ENCODE peak calls at places on chromosomes 4 and X, in eight cellular contexts. One of them, this sample, is unnamed. For H3K4me1, the result is how much of the 10 kb centered on the place peaks cover.

GRCh38 chrX:20240201-20240600 is 26.5 kb downstream of the RPS6KA3 start:
- DNase-seq in heart right ventricle: no peak
- DNase-seq in cardiac muscle cell: peak
- DNase-seq in ovary: no peak
- DNase-seq in spleen: no peak
- DNase-seq in right atrium auricular region: no peak
- DNase-seq in IMR-90: no peak
- DNase-seq in DND-41: no peak
- DNase-seq in this sample: no peak

GRCh38 chr4:4780634-4781287 is 78.7 kb upstream of the MSX1 start:
- DNase-seq in spleen: no peak
- DNase-seq in IMR-90: peak
- DNase-seq in right atrium auricular region: no peak
- DNase-seq in cardiac muscle cell: peak
- DNase-seq in DND-41: no peak
- DNase-seq in ovary: no peak
- DNase-seq in heart right ventricle: no peak
- DNase-seq in this sample: no peak

GRCh38 chr4:100391913-100392312 is 125.9 kb downstream of the EMCN start:
- DNase-seq in DND-41: no peak
- DNase-seq in ovary: no peak
- DNase-seq in IMR-90: peak
- DNase-seq in cardiac muscle cell: peak
- DNase-seq in heart right ventricle: no peak
- DNase-seq in right atrium auricular region: no peak
- DNase-seq in spleen: no peak
- DNase-seq in this sample: no peak

GRCh38 chr4:22014222-22014741 is 65.7 kb upstream of the KCNIP4 start:
- DNase-seq in IMR-90: no peak
- DNase-seq in cardiac muscle cell: peak
- DNase-seq in right atrium auricular region: no peak
- DNase-seq in spleen: no peak
- DNase-seq in ovary: no peak
- DNase-seq in DND-41: no peak
- DNase-seq in heart right ventricle: no peak
- DNase-seq in this sample: no peak

GRCh38 chrX:18855919-18856644 is 127.8 kb downstream of the PHKA2 start:
- DNase-seq in DND-41: peak
- DNase-seq in IMR-90: no peak
- DNase-seq in spleen: no peak
- DNase-seq in heart right ventricle: no peak
- DNase-seq in cardiac muscle cell: peak
- DNase-seq in right atrium auricular region: no peak
- DNase-seq in ovary: no peak
- DNase-seq in this sample: no peak

GRCh38 chrX:47690175-47690574 is 31.2 kb upstream of the UXT start:
- DNase-seq in IMR-90: no peak
- DNase-seq in ovary: no peak
- DNase-seq in right atrium auricular region: no peak
- DNase-seq in cardiac muscle cell: peak
- DNase-seq in spleen: peak
- DNase-seq in heart right ventricle: no peak
- DNase-seq in DND-41: no peak
- DNase-seq in this sample: no peak

GRCh38 chrX:154714925-154715324 is 36.0 kb downstream of the GAB3 start:
- DNase-seq in right atrium auricular region: no peak
- DNase-seq in heart right ventricle: peak
- DNase-seq in spleen: no peak
- DNase-seq in IMR-90: peak
- DNase-seq in ovary: no peak
- DNase-seq in DND-41: peak
- DNase-seq in cardiac muscle cell: peak
- DNase-seq in this sample: peak

GRCh38 chr4:48268956-48269860 is at the start of gene TEC:
- DNase-seq in heart right ventricle: peak
- DNase-seq in right atrium auricular region: peak
- DNase-seq in cardiac muscle cell: no peak
- DNase-seq in ovary: peak
- DNase-seq in spleen: no peak
- DNase-seq in IMR-90: no peak
- DNase-seq in DND-41: no peak
- DNase-seq in this sample: peak

GRCh38 chrX:19739683-19740082 is 147.7 kb downstream of the SH3KBP1 start:
- DNase-seq in ovary: no peak
- DNase-seq in IMR-90: peak
- DNase-seq in DND-41: peak
- DNase-seq in cardiac muscle cell: peak
- DNase-seq in heart right ventricle: peak
- DNase-seq in spleen: peak
- DNase-seq in right atrium auricular region: peak
- DNase-seq in this sample: peak

GRCh38 chr4:88320780-88321373 is 36.5 kb upstream of the PPM1K start:
- DNase-seq in right atrium auricular region: no peak
- DNase-seq in IMR-90: no peak
- DNase-seq in DND-41: peak
- DNase-seq in spleen: peak
- DNase-seq in cardiac muscle cell: peak
- DNase-seq in heart right ventricle: no peak
- DNase-seq in ovary: no peak
- DNase-seq in this sample: no peak

GRCh38 chr4:151953286-151953685 is 192.5 kb upstream of the GATB start:
- DNase-seq in right atrium auricular region: no peak
- DNase-seq in cardiac muscle cell: no peak
- DNase-seq in IMR-90: peak
- DNase-seq in DND-41: no peak
- DNase-seq in heart right ventricle: no peak
- DNase-seq in ovary: no peak
- DNase-seq in spleen: no peak
- DNase-seq in this sample: no peak

GRCh38 chr4:91958651-91959050 is 345.1 kb upstream of the GRID2 start:
- DNase-seq in spleen: no peak
- DNase-seq in heart right ventricle: no peak
- DNase-seq in right atrium auricular region: no peak
- DNase-seq in DND-41: no peak
- DNase-seq in IMR-90: peak
- DNase-seq in ovary: no peak
- DNase-seq in cardiac muscle cell: peak
- DNase-seq in this sample: no peak

GRCh38 chr4:7652906-7653305 is 218.2 kb upstream of the PSAPL1 start:
- DNase-seq in ovary: peak
- DNase-seq in heart right ventricle: no peak
- DNase-seq in spleen: peak
- DNase-seq in IMR-90: no peak
- DNase-seq in right atrium auricular region: no peak
- DNase-seq in cardiac muscle cell: no peak
- DNase-seq in DND-41: no peak
- DNase-seq in this sample: no peak

GRCh38 chr4:176769519-176769918 is 23.2 kb downstream of the VEGFC start:
- DNase-seq in IMR-90: peak
- DNase-seq in heart right ventricle: no peak
- DNase-seq in ovary: no peak
- DNase-seq in cardiac muscle cell: peak
- DNase-seq in DND-41: no peak
- DNase-seq in right atrium auricular region: no peak
- DNase-seq in spleen: no peak
- DNase-seq in this sample: no peak

GRCh38 chrX:153938226-153938786 is 3.5 kb upstream of the NAA10 start:
- DNase-seq in IMR-90: peak
- DNase-seq in ovary: no peak
- DNase-seq in right atrium auricular region: no peak
- DNase-seq in spleen: no peak
- DNase-seq in DND-41: no peak
- DNase-seq in heart right ventricle: no peak
- DNase-seq in cardiac muscle cell: no peak
- DNase-seq in this sample: no peak

GRCh38 chr4:163878336-163879121 is 384.0 kb downstream of the TMA16 start:
- DNase-seq in right atrium auricular region: no peak
- DNase-seq in ovary: no peak
- DNase-seq in IMR-90: no peak
- DNase-seq in cardiac muscle cell: no peak
- DNase-seq in DND-41: no peak
- DNase-seq in heart right ventricle: no peak
- DNase-seq in spleen: no peak
- DNase-seq in this sample: no peak

GRCh38 chr4:79227896-79228295 is 98.0 kb downstream of the NAA11 start:
- DNase-seq in right atrium auricular region: no peak
- DNase-seq in DND-41: no peak
- DNase-seq in spleen: no peak
- DNase-seq in heart right ventricle: no peak
- DNase-seq in ovary: peak
- DNase-seq in IMR-90: no peak
- DNase-seq in cardiac muscle cell: peak
- DNase-seq in this sample: peak

GRCh38 chr4:100742045-100742444 is 224.2 kb upstream of the EMCN start:
- DNase-seq in spleen: no peak
- DNase-seq in cardiac muscle cell: peak
- DNase-seq in DND-41: no peak
- DNase-seq in IMR-90: peak
- DNase-seq in right atrium auricular region: no peak
- DNase-seq in heart right ventricle: peak
- DNase-seq in ovary: no peak
- DNase-seq in this sample: no peak

GRCh38 chr4:132169660-132170059 is 979.4 kb upstream of the PCDH10 start:
- DNase-seq in cardiac muscle cell: no peak
- DNase-seq in IMR-90: no peak
- DNase-seq in DND-41: no peak
- DNase-seq in spleen: no peak
- DNase-seq in ovary: no peak
- DNase-seq in right atrium auricular region: no peak
- DNase-seq in heart right ventricle: no peak
- DNase-seq in this sample: no peak

DNA sequence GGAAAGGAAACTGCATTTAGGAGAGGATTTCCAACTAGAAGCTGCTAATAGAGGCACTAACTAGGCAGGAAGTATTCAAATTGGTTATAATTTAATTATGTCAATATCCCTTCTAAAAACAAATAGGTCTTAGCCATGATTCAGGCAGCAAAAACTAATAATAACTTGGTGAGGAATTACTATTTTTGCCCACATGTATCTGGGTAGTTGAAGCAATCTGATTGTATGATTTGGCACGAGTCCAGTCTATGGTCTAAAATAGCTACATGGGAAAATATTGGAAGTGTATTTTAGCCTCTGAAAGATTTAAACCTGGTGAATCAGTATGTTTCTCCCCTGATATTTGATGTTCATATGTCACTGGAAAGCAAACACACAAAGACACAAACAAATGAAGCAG is 62.2 kb downstream of the MFAP3L start:
- DNase-seq in ovary: no peak
- DNase-seq in spleen: no peak
- DNase-seq in IMR-90: no peak
- DNase-seq in heart right ventricle: no peak
- DNase-seq in cardiac muscle cell: no peak
- DNase-seq in right atrium auricular region: no peak
- DNase-seq in DND-41: no peak
- DNase-seq in this sample: no peak
- H3K4me3 ChIP-seq in ovary: no peak
- H3K4me3 ChIP-seq in spleen: no peak
- H3K4me3 ChIP-seq in IMR-90: no peak
- H3K4me3 ChIP-seq in heart right ventricle: no peak
- H3K4me3 ChIP-seq in cardiac muscle cell: no peak
- H3K4me3 ChIP-seq in right atrium auricular region: no peak
- H3K4me3 ChIP-seq in DND-41: no peak
- H3K4me3 ChIP-seq in this sample: no peak

GRCh38 chr4:10096976-10097330 is 19.6 kb downstream of the WDR1 start:
- DNase-seq in DND-41: no peak
- DNase-seq in IMR-90: no peak
- DNase-seq in right atrium auricular region: no peak
- DNase-seq in heart right ventricle: no peak
- DNase-seq in ovary: no peak
- DNase-seq in cardiac muscle cell: no peak
- DNase-seq in spleen: no peak
- DNase-seq in this sample: no peak
- H3K4me1 ChIP-seq in DND-41: under half
- H3K4me1 ChIP-seq in IMR-90: half or more
- H3K4me1 ChIP-seq in right atrium auricular region: under half
- H3K4me1 ChIP-seq in heart right ventricle: half or more
- H3K4me1 ChIP-seq in ovary: under half
- H3K4me1 ChIP-seq in cardiac muscle cell: half or more
- H3K4me1 ChIP-seq in spleen: half or more
- H3K4me1 ChIP-seq in this sample: under half

DNA sequence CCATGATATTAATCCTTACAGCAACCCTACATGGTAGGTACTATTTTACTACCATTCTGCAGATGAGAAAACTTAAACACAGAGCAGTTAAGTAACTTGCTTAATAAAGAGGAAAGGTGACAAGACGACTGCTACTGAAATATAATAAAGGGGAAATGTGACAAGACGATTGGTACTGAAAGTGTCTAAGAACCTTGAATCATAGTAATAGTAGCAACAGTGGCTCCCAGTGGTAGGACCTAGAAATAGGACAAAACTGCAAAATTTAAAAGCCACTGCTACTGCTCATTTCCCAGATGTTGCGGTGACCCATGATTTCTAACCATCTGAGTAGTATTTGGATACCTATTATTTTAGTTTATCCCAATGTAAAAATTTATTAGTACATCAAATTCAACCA is 89.5 kb downstream of the TASL start:
- DNase-seq in cardiac muscle cell: peak
- DNase-seq in heart right ventricle: no peak
- DNase-seq in DND-41: no peak
- DNase-seq in right atrium auricular region: no peak
- DNase-seq in ovary: no peak
- DNase-seq in IMR-90: peak
- DNase-seq in spleen: no peak
- DNase-seq in this sample: no peak
- TF ChIP-seq CTCF in cardiac muscle cell: peak
- TF ChIP-seq CTCF in heart right ventricle: no peak
- TF ChIP-seq CTCF in DND-41: peak
- TF ChIP-seq CTCF in right atrium auricular region: no peak
- TF ChIP-seq CTCF in ovary: no peak
- TF ChIP-seq CTCF in IMR-90: peak
- TF ChIP-seq CTCF in spleen: no peak
- TF ChIP-seq CTCF in this sample: no peak

GRCh38 chrX:107675823-107676555 is 47.7 kb downstream of the PRPS1 start:
- DNase-seq in ovary: no peak
- DNase-seq in cardiac muscle cell: peak
- DNase-seq in DND-41: no peak
- DNase-seq in heart right ventricle: no peak
- DNase-seq in IMR-90: peak
- DNase-seq in right atrium auricular region: no peak
- DNase-seq in spleen: no peak
- DNase-seq in this sample: peak

GRCh38 chrX:107676559-107677378 is 48.5 kb downstream of the PRPS1 start:
- DNase-seq in ovary: peak
- DNase-seq in cardiac muscle cell: peak
- DNase-seq in IMR-90: peak
- DNase-seq in DND-41: no peak
- DNase-seq in heart right ventricle: peak
- DNase-seq in spleen: peak
- DNase-seq in right atrium auricular region: peak
- DNase-seq in this sample: peak

GRCh38 chrX:107674480-107675364 is 46.4 kb downstream of the PRPS1 start:
- DNase-seq in ovary: peak
- DNase-seq in right atrium auricular region: peak
- DNase-seq in DND-41: peak
- DNase-seq in cardiac muscle cell: peak
- DNase-seq in IMR-90: no peak
- DNase-seq in spleen: peak
- DNase-seq in heart right ventricle: peak
- DNase-seq in this sample: peak

GRCh38 chrX:107673933-107674479 is 45.7 kb downstream of the PRPS1 start:
- DNase-seq in spleen: peak
- DNase-seq in ovary: peak
- DNase-seq in heart right ventricle: peak
- DNase-seq in DND-41: peak
- DNase-seq in right atrium auricular region: peak
- DNase-seq in IMR-90: no peak
- DNase-seq in cardiac muscle cell: peak
- DNase-seq in this sample: peak

GRCh38 chrX:107675365-107675654 is 47.0 kb downstream of the PRPS1 start:
- DNase-seq in heart right ventricle: no peak
- DNase-seq in IMR-90: no peak
- DNase-seq in ovary: no peak
- DNase-seq in cardiac muscle cell: no peak
- DNase-seq in spleen: no peak
- DNase-seq in right atrium auricular region: no peak
- DNase-seq in DND-41: no peak
- DNase-seq in this sample: no peak
- H3K4me3 ChIP-seq in heart right ventricle: peak
- H3K4me3 ChIP-seq in IMR-90: no peak
- H3K4me3 ChIP-seq in ovary: peak
- H3K4me3 ChIP-seq in cardiac muscle cell: no peak
- H3K4me3 ChIP-seq in spleen: no peak
- H3K4me3 ChIP-seq in right atrium auricular region: peak
- H3K4me3 ChIP-seq in DND-41: no peak
- H3K4me3 ChIP-seq in this sample: peak

This sample was measured in prostate gland.